ENCODE peak calls at places on chromosomes 6 and 20, in six cellular contexts. One of them, this sample, is unnamed.

GRCh38 chr20:30985386-30985785 is 272.1 kb upstream of the DEFB115 start:
- DNase-seq in H1: no peak
- DNase-seq in trophoblast cell: no peak
- DNase-seq in IMR-90: no peak
- DNase-seq in H9: peak
- DNase-seq in mesenchymal stem cell: no peak
- DNase-seq in this sample: no peak

GRCh38 chr6:134145786-134146185 is 93.4 kb upstream of the SLC2A12 start:
- DNase-seq in IMR-90: peak
- DNase-seq in H1: no peak
- DNase-seq in H9: no peak
- DNase-seq in trophoblast cell: no peak
- DNase-seq in mesenchymal stem cell: no peak
- DNase-seq in this sample: no peak

GRCh38 chr20:61968036-61968810 is 97.5 kb downstream of the TAF4 start:
- DNase-seq in IMR-90: no peak
- DNase-seq in trophoblast cell: no peak
- DNase-seq in H1: no peak
- DNase-seq in mesenchymal stem cell: no peak
- DNase-seq in H9: no peak
- DNase-seq in this sample: no peak

GRCh38 chr6:150725795-150726194 is 126.1 kb downstream of the PLEKHG1 start:
- DNase-seq in H1: no peak
- DNase-seq in mesenchymal stem cell: no peak
- DNase-seq in H9: no peak
- DNase-seq in trophoblast cell: no peak
- DNase-seq in IMR-90: no peak
- DNase-seq in this sample: no peak

GRCh38 chr20:50242863-50243609 is 52.4 kb downstream of the CEBPB start:
- DNase-seq in IMR-90: no peak
- DNase-seq in mesenchymal stem cell: no peak
- DNase-seq in H9: no peak
- DNase-seq in H1: no peak
- DNase-seq in trophoblast cell: no peak
- DNase-seq in this sample: no peak

GRCh38 chr6:114342826-114343781 is at the start of gene HS3ST5:
- DNase-seq in mesenchymal stem cell: peak
- DNase-seq in H1: no peak
- DNase-seq in trophoblast cell: no peak
- DNase-seq in H9: peak
- DNase-seq in IMR-90: peak
- DNase-seq in this sample: peak

GRCh38 chr20:23655551-23656211 is 17.9 kb upstream of the CST3 start:
- DNase-seq in trophoblast cell: no peak
- DNase-seq in mesenchymal stem cell: no peak
- DNase-seq in H1: no peak
- DNase-seq in H9: no peak
- DNase-seq in IMR-90: no peak
- DNase-seq in this sample: no peak

GRCh38 chr20:11429168-11429567 is 488.5 kb upstream of the BTBD3 start:
- DNase-seq in H1: no peak
- DNase-seq in trophoblast cell: no peak
- DNase-seq in H9: no peak
- DNase-seq in mesenchymal stem cell: no peak
- DNase-seq in IMR-90: no peak
- DNase-seq in this sample: no peak

GRCh38 chr6:158825951-158826306 is 6.8 kb upstream of the EZR start:
- DNase-seq in H1: no peak
- DNase-seq in IMR-90: peak
- DNase-seq in H9: no peak
- DNase-seq in trophoblast cell: no peak
- DNase-seq in mesenchymal stem cell: no peak
- DNase-seq in this sample: no peak

GRCh38 chr6:144064402-144064830 is 31.0 kb downstream of the SF3B5 start:
- DNase-seq in H1: no peak
- DNase-seq in IMR-90: no peak
- DNase-seq in trophoblast cell: no peak
- DNase-seq in H9: peak
- DNase-seq in mesenchymal stem cell: no peak
- DNase-seq in this sample: peak

GRCh38 chr20:59035381-59035780 is 3.2 kb upstream of the ATP5F1E start:
- DNase-seq in H1: no peak
- DNase-seq in IMR-90: no peak
- DNase-seq in H9: no peak
- DNase-seq in mesenchymal stem cell: no peak
- DNase-seq in trophoblast cell: no peak
- DNase-seq in this sample: no peak
- H4K91ac ChIP-seq in H1: no peak
- H4K91ac ChIP-seq in IMR-90: no peak
- H4K91ac ChIP-seq in H9: no peak
- H4K91ac ChIP-seq in mesenchymal stem cell: no peak
- H4K91ac ChIP-seq in trophoblast cell: no peak
- H4K91ac ChIP-seq in this sample: no peak

GRCh38 chr20:57655812-57656161 is 35.6 kb upstream of the ZBP1 start:
- DNase-seq in H9: no peak
- DNase-seq in trophoblast cell: no peak
- DNase-seq in IMR-90: no peak
- DNase-seq in mesenchymal stem cell: no peak
- DNase-seq in H1: no peak
- DNase-seq in this sample: no peak
- H4K91ac ChIP-seq in H9: no peak
- H4K91ac ChIP-seq in trophoblast cell: no peak
- H4K91ac ChIP-seq in IMR-90: no peak
- H4K91ac ChIP-seq in mesenchymal stem cell: no peak
- H4K91ac ChIP-seq in H1: no peak
- H4K91ac ChIP-seq in this sample: no peak

GRCh38 chr20:45392733-45393132 is 14.6 kb upstream of the TP53TG5 start:
- DNase-seq in H9: no peak
- DNase-seq in trophoblast cell: no peak
- DNase-seq in H1: no peak
- DNase-seq in mesenchymal stem cell: no peak
- DNase-seq in IMR-90: no peak
- DNase-seq in this sample: no peak

GRCh38 chr20:45390931-45391330 is 12.8 kb upstream of the TP53TG5 start:
- DNase-seq in mesenchymal stem cell: no peak
- DNase-seq in IMR-90: no peak
- DNase-seq in H1: no peak
- DNase-seq in trophoblast cell: no peak
- DNase-seq in H9: no peak
- DNase-seq in this sample: no peak

GRCh38 chr20:45395114-45395415 is 13.0 kb upstream of the DBNDD2 start:
- DNase-seq in H9: no peak
- DNase-seq in H1: no peak
- DNase-seq in trophoblast cell: no peak
- DNase-seq in mesenchymal stem cell: no peak
- DNase-seq in IMR-90: no peak
- DNase-seq in this sample: no peak

GRCh38 chr20:45391559-45391958 is 13.4 kb upstream of the TP53TG5 start:
- DNase-seq in mesenchymal stem cell: no peak
- DNase-seq in trophoblast cell: no peak
- DNase-seq in H9: no peak
- DNase-seq in IMR-90: no peak
- DNase-seq in H1: no peak
- DNase-seq in this sample: no peak

DNA sequence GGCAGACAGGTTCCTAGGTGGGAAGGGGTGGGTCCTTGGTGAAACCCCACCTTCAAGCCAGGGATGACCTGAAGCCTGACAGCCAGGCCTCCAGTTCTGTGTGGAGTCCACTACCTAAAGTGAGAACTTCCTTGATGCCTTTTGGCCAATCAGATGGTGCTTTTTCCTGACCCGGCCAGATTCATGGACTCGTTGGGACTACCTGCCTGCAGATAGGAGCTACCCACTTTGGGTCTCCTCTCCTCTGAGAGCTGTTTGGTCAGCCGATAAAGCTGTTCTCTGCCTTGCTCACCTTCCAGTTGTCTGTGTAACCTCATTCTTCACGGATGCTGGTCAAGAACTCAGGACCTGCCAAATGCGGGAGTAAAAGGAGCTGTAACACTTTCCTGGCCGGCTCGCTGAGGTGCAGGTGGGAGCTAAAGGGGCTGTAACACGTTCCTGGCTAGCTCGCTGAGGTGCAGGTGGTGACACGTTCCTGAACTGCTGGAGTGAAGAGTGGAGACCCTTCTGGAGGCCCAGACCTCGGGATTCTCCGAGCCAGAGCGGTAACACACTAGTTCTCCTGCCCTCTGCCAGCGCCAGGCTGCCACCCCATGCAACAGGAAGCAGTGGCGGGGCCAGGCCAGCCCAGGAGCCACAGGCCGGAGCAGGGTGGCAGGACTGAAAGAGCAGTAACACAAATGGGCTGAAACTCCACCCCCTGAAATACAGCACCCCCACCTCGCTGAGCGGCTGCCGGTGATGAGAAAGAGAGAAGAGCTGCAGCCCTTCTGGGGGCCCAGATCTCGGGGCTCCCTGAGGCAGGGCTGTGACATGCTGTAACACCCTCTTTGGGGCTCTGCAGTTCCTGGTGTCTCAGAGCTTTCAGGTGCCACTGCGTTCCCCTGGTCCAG is 13.6 kb upstream of the DBNDD2 start:
- DNase-seq in trophoblast cell: no peak
- DNase-seq in H1: no peak
- DNase-seq in H9: no peak
- DNase-seq in mesenchymal stem cell: no peak
- DNase-seq in IMR-90: no peak
- DNase-seq in this sample: no peak
- H4K91ac ChIP-seq in trophoblast cell: no peak
- H4K91ac ChIP-seq in H1: no peak
- H4K91ac ChIP-seq in H9: no peak
- H4K91ac ChIP-seq in mesenchymal stem cell: no peak
- H4K91ac ChIP-seq in IMR-90: no peak
- H4K91ac ChIP-seq in this sample: no peak

GRCh38 chr6:125802943-125803377 is 12.2 kb downstream of the NCOA7 start:
- DNase-seq in H1: no peak
- DNase-seq in H9: no peak
- DNase-seq in IMR-90: peak
- DNase-seq in mesenchymal stem cell: peak
- DNase-seq in trophoblast cell: no peak
- DNase-seq in this sample: no peak

GRCh38 chr6:125807293-125807692 is 16.5 kb downstream of the NCOA7 start:
- DNase-seq in H9: no peak
- DNase-seq in H1: no peak
- DNase-seq in mesenchymal stem cell: no peak
- DNase-seq in trophoblast cell: no peak
- DNase-seq in IMR-90: no peak
- DNase-seq in this sample: no peak

GRCh38 chr6:125806813-125807212 is 16.1 kb downstream of the NCOA7 start:
- DNase-seq in H9: no peak
- DNase-seq in IMR-90: no peak
- DNase-seq in mesenchymal stem cell: no peak
- DNase-seq in H1: no peak
- DNase-seq in trophoblast cell: no peak
- DNase-seq in this sample: no peak

GRCh38 chr6:125802383-125802782 is 11.6 kb downstream of the NCOA7 start:
- DNase-seq in H1: no peak
- DNase-seq in H9: no peak
- DNase-seq in mesenchymal stem cell: no peak
- DNase-seq in trophoblast cell: no peak
- DNase-seq in IMR-90: no peak
- DNase-seq in this sample: no peak

GRCh38 chr6:125804264-125804663 is 13.5 kb downstream of the NCOA7 start:
- DNase-seq in H1: no peak
- DNase-seq in mesenchymal stem cell: no peak
- DNase-seq in IMR-90: no peak
- DNase-seq in H9: no peak
- DNase-seq in trophoblast cell: no peak
- DNase-seq in this sample: no peak
- H4K91ac ChIP-seq in H1: no peak
- H4K91ac ChIP-seq in mesenchymal stem cell: no peak
- H4K91ac ChIP-seq in IMR-90: no peak
- H4K91ac ChIP-seq in H9: no peak
- H4K91ac ChIP-seq in trophoblast cell: no peak
- H4K91ac ChIP-seq in this sample: no peak

GRCh38 chr20:3652217-3652616 is 11.0 kb downstream of the GFRA4 start:
- DNase-seq in H9: no peak
- DNase-seq in trophoblast cell: no peak
- DNase-seq in IMR-90: no peak
- DNase-seq in H1: no peak
- DNase-seq in mesenchymal stem cell: no peak
- DNase-seq in this sample: no peak

GRCh38 chr20:3654326-3655031 is 8.7 kb downstream of the GFRA4 start:
- DNase-seq in H9: no peak
- DNase-seq in H1: no peak
- DNase-seq in IMR-90: no peak
- DNase-seq in mesenchymal stem cell: no peak
- DNase-seq in trophoblast cell: peak
- DNase-seq in this sample: no peak

GRCh38 chr20:3653921-3654320 is 9.3 kb downstream of the GFRA4 start:
- DNase-seq in trophoblast cell: no peak
- DNase-seq in IMR-90: no peak
- DNase-seq in mesenchymal stem cell: no peak
- DNase-seq in H9: no peak
- DNase-seq in H1: no peak
- DNase-seq in this sample: no peak

GRCh38 chr20:3652646-3653596 is 10.3 kb downstream of the GFRA4 start:
- DNase-seq in trophoblast cell: no peak
- DNase-seq in H1: no peak
- DNase-seq in H9: no peak
- DNase-seq in mesenchymal stem cell: no peak
- DNase-seq in IMR-90: no peak
- DNase-seq in this sample: no peak

DNA sequence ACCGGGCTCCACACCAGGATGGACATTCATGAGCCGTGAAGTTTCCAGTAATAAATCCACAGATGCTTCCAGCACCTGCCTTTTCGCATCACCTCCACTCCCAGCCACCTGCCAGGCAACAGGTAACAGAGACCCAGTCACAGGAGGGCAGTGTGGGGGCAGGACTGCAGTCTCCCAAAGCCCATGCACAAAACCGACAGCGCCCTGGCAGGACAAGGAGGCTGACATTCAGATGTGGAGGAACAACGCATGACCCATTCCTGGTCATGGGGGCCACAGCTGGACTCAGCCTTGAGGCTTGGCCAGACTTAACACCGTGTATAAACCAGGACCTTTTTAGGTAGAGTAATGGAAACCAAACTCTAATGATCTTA is 8.2 kb downstream of the GFRA4 start:
- DNase-seq in H9: no peak
- DNase-seq in H1: no peak
- DNase-seq in IMR-90: no peak
- DNase-seq in mesenchymal stem cell: no peak
- DNase-seq in trophoblast cell: no peak
- DNase-seq in this sample: no peak
- H4K91ac ChIP-seq in H9: no peak
- H4K91ac ChIP-seq in H1: no peak
- H4K91ac ChIP-seq in IMR-90: no peak
- H4K91ac ChIP-seq in mesenchymal stem cell: no peak
- H4K91ac ChIP-seq in trophoblast cell: no peak
- H4K91ac ChIP-seq in this sample: no peak

DNA sequence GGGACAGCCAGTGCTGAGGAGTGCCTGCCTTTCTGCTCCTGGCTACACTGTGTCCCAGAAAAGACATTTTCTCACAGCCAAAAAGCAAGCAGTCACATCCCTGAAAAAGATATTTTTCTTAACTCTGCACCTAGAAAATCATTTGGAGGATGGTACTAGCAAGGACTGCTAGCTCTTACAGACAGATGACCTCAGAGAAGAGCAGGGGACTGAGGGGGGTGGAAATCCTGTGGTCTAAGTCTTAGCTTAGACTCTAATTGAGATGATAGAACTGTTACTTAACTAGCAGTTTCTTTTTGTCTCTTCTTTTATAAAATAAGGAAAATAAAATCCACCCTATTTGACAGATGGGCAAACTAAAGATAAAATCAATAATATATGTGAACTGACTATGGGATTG is 152.8 kb downstream of the TMEM200A start:
- DNase-seq in H1: no peak
- DNase-seq in trophoblast cell: no peak
- DNase-seq in IMR-90: no peak
- DNase-seq in H9: no peak
- DNase-seq in mesenchymal stem cell: no peak
- DNase-seq in this sample: no peak
- H4K91ac ChIP-seq in H1: no peak
- H4K91ac ChIP-seq in trophoblast cell: no peak
- H4K91ac ChIP-seq in IMR-90: no peak
- H4K91ac ChIP-seq in H9: no peak
- H4K91ac ChIP-seq in mesenchymal stem cell: no peak
- H4K91ac ChIP-seq in this sample: no peak